ENCODE peak calls at places on chromosomes 3 and 15, in four cellular contexts. M is MM.1S, P is psoas muscle, R is adrenal gland. L is an unnamed sample.
A peak's percentile ranks its signal among the peaks of the same experiment; 100 is the strongest.

GRCh38 chr3:10580426-10580825 is 75.0 kb upstream of the ATP2B2 start:
- DNase-seq in M (no peak), P (no peak), R (no peak), L (no peak)

GRCh38 chr3:9169951-9170850 is 79.2 kb downstream of the SRGAP3 start:
- DNase-seq in M (no peak), R (no peak), P (no peak), L (no peak)

GRCh38 chr3:52182691-52183090 is 15.3 kb upstream of the ALAS1 start:
- DNase-seq in M (no peak), R (no peak), P (no peak), L (no peak)

GRCh38 chr3:141308588-141309218 is 59.6 kb upstream of the ZBTB38 start:
- DNase-seq in P (peak; percentile 40), M (no peak), R (peak; percentile 70), L (no peak)

GRCh38 chr3:126025116-126025729 is 56.2 kb downstream of the ROPN1B start:
- DNase-seq in R (no peak), P (no peak), M (no peak), L (no peak)

GRCh38 chr3:129383292-129383860 is 45.1 kb downstream of the EFCAB12 start:
- DNase-seq in P (peak; percentile 38), R (peak; percentile 68), M (peak; percentile 52), L (no peak)

GRCh38 chr3:184506579-184506978 is 55.0 kb upstream of the EPHB3 start:
- DNase-seq in P (no peak), R (no peak), M (no peak), L (no peak)

GRCh38 chr3:143736651-143737050 is 111.6 kb downstream of the SLC9A9 start:
- DNase-seq in M (no peak), R (no peak), P (no peak), L (no peak)

GRCh38 chr15:61184431-61184830 is 44.7 kb downstream of the RORA start:
- DNase-seq in M (no peak), P (no peak), R (no peak), L (no peak)

GRCh38 chr3:49279376-49279775 is 2.3 kb upstream of the C3orf62 start:
- DNase-seq in R (no peak), M (no peak), P (no peak), L (no peak)

GRCh38 chr3:134389865-134390264 is 15.6 kb upstream of the AMOTL2 start:
- DNase-seq in R (no peak), P (no peak), M (no peak), L (no peak)

GRCh38 chr3:134384963-134385362 is 10.7 kb upstream of the AMOTL2 start:
- DNase-seq in R (no peak), P (no peak), M (no peak), L (no peak)

GRCh38 chr3:134388292-134388691 is 14.0 kb upstream of the AMOTL2 start:
- DNase-seq in R (no peak), M (no peak), P (no peak), L (no peak)

GRCh38 chr3:134388748-134389485 is 14.7 kb upstream of the AMOTL2 start:
- DNase-seq in M (no peak), P (no peak), R (no peak), L (no peak)

DNA sequence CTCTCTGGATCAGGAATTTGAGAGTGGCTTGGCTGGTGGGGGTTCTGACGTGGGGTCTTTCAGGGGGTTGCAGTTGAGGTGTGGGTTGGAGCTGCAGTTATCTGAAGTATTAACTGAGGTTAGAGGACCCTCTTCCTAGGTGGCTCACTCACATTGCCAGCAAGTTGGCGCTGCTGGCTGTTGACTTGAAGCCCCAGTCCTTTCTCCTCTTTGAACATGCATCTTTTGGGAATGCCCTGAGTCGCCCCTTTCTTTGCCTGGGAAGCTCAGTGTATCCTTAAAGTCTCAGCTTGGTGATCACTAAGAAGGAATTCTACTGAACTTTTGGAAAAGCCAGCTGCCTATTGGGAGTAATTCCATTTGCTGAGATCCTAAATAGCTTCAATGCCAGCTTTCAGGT is 13.0 kb upstream of the AMOTL2 start:
- DNase-seq in R (no peak), M (no peak), P (no peak), L (no peak)
- H3K4me3 ChIP-seq in R (no peak overlapping the region), M (no peak overlapping the region), P (no peak overlapping the region), L (no peak overlapping the region)

DNA sequence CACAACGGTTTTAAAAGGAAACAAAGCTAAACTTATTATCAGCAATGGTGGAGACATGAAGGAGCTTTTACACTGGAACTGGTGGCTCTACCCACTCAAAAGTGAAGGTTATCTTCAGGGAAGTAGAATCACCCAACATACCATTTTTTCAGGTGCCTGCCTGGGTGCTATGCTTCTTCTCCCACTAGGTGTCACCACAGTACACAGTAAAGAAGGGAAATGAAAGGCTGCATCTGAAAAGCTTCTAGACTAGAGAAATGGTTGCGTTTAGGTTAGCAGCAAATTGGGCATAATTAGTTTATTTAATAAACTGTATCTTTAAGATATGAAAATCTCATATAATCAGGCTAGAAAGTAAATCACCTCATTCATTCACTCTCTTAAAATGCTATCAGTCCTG is 47.0 kb upstream of the SELENOK start:
- DNase-seq in P (no peak), M (peak; percentile 60), R (peak; percentile 47), L (peak; percentile 3)
- H3K36me3 ChIP-seq in P (no peaks in the 10 kb centered on the region), M (no peaks in the 10 kb centered on the region), R (no peaks in the 10 kb centered on the region), L (no peaks in the 10 kb centered on the region)

DNA sequence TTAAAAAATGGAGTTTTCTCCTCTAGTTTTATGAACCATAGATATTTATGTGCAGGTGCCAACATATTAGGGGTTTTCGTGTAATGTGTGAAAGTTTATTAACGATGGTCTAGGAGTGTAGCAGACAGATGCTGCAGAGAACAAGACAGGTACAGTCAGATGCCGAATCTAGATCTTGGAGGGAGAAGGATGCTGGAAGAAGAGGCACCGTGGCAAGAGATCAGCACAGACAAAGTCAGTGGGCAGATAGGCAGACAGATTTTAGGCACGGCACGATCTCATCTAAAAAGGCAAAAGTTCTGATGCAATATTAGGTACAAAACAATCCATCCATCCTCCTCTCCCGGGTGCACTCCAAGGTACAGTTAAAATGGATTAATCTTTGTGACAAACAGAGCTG is 161.6 kb downstream of the TIGIT start:
- DNase-seq in R (no peak), M (no peak), P (no peak), L (no peak)
- H3K4me3 ChIP-seq in R (peak overlapping the region; percentile 66), M (no peak overlapping the region), P (peak overlapping the region; percentile 56), L (peak overlapping the region; percentile 53)

GRCh38 chr3:13338996-13339395 is 81.1 kb downstream of the NUP210 start:
- DNase-seq in M (no peak), P (no peak), R (no peak), L (no peak)
- H3K36me3 ChIP-seq in M (peaks cover 10% of the 10 kb centered on the region), P (no peaks in the 10 kb centered on the region), R (no peaks in the 10 kb centered on the region), L (peaks cover 71% of the 10 kb centered on the region)

GRCh38 chr15:51620647-51621046 is 1.9 kb downstream of the DMXL2 start:
- DNase-seq in M (no peak), P (no peak), R (no peak), L (peak; percentile 31)
- H3K4me3 ChIP-seq in M (no peak overlapping the region), P (no peak overlapping the region), R (peak overlapping the region; percentile 87), L (peak overlapping the region; percentile 73)

L was measured in GM06990.